ENCODE peak calls at places on chromosomes 16 and 17, in nine cellular contexts. One of them, this sample, is unnamed.
A peak's percentile ranks its signal among the peaks of the same experiment; 100 is the strongest.

GRCh38 chr17:80682372-80682771 is 137.7 kb downstream of the RPTOR start:
- DNase-seq in PC-9: no peak
- DNase-seq in GM12864: no peak
- DNase-seq in ovary: no peak
- DNase-seq in OCI-LY7: no peak
- DNase-seq in fibroblast of the aortic adventitia: no peak
- DNase-seq in epithelial cell of proximal tubule: no peak
- DNase-seq in thyroid gland: no peak
- DNase-seq in epithelial cell of esophagus: peak; percentile 10
- DNase-seq in this sample: no peak

GRCh38 chr16:15653227-15653626 is 3.2 kb downstream of the NDE1 start:
- DNase-seq in PC-9: no peak
- DNase-seq in GM12864: no peak
- DNase-seq in ovary: no peak
- DNase-seq in OCI-LY7: no peak
- DNase-seq in fibroblast of the aortic adventitia: peak; percentile 89
- DNase-seq in epithelial cell of proximal tubule: no peak
- DNase-seq in thyroid gland: no peak
- DNase-seq in epithelial cell of esophagus: peak; percentile 94
- DNase-seq in this sample: peak; percentile 76

GRCh38 chr17:48905987-48906515 is 2.2 kb upstream of the UBE2Z start:
- DNase-seq in PC-9: no peak
- DNase-seq in GM12864: no peak
- DNase-seq in ovary: no peak
- DNase-seq in OCI-LY7: no peak
- DNase-seq in fibroblast of the aortic adventitia: peak; percentile 65
- DNase-seq in epithelial cell of proximal tubule: no peak
- DNase-seq in thyroid gland: peak; percentile 59
- DNase-seq in epithelial cell of esophagus: no peak
- DNase-seq in this sample: no peak

GRCh38 chr17:29720471-29720990 is 97.8 kb upstream of the CORO6 start:
- DNase-seq in PC-9: no peak
- DNase-seq in GM12864: no peak
- DNase-seq in ovary: no peak
- DNase-seq in OCI-LY7: no peak
- DNase-seq in fibroblast of the aortic adventitia: no peak
- DNase-seq in epithelial cell of proximal tubule: no peak
- DNase-seq in thyroid gland: no peak
- DNase-seq in epithelial cell of esophagus: no peak
- DNase-seq in this sample: no peak

GRCh38 chr16:67481561-67482259 is 753 bp upstream of the ATP6V0D1 start:
- DNase-seq in PC-9: no peak
- DNase-seq in GM12864: no peak
- DNase-seq in ovary: peak; percentile 71
- DNase-seq in OCI-LY7: peak; percentile 72
- DNase-seq in fibroblast of the aortic adventitia: peak; percentile 67
- DNase-seq in epithelial cell of proximal tubule: no peak
- DNase-seq in thyroid gland: peak; percentile 64
- DNase-seq in epithelial cell of esophagus: no peak
- DNase-seq in this sample: peak; percentile 67

GRCh38 chr17:61380836-61381525 is 18.7 kb upstream of the TBX2 start:
- DNase-seq in PC-9: no peak
- DNase-seq in GM12864: no peak
- DNase-seq in ovary: no peak
- DNase-seq in OCI-LY7: no peak
- DNase-seq in fibroblast of the aortic adventitia: no peak
- DNase-seq in epithelial cell of proximal tubule: no peak
- DNase-seq in thyroid gland: no peak
- DNase-seq in epithelial cell of esophagus: no peak
- DNase-seq in this sample: no peak

GRCh38 chr17:81191116-81191515 is 25.1 kb upstream of the AATK start:
- DNase-seq in PC-9: no peak
- DNase-seq in GM12864: no peak
- DNase-seq in ovary: no peak
- DNase-seq in OCI-LY7: no peak
- DNase-seq in fibroblast of the aortic adventitia: no peak
- DNase-seq in epithelial cell of proximal tubule: no peak
- DNase-seq in thyroid gland: no peak
- DNase-seq in epithelial cell of esophagus: no peak
- DNase-seq in this sample: no peak

GRCh38 chr16:26952411-26952810 is 114.3 kb upstream of the C16orf82 start:
- DNase-seq in PC-9: no peak
- DNase-seq in GM12864: no peak
- DNase-seq in ovary: no peak
- DNase-seq in OCI-LY7: no peak
- DNase-seq in fibroblast of the aortic adventitia: no peak
- DNase-seq in epithelial cell of proximal tubule: no peak
- DNase-seq in thyroid gland: no peak
- DNase-seq in epithelial cell of esophagus: no peak
- DNase-seq in this sample: no peak

GRCh38 chr16:88634141-88634993 is 4.0 kb upstream of the IL17C start:
- DNase-seq in PC-9: no peak
- DNase-seq in GM12864: no peak
- DNase-seq in ovary: no peak
- DNase-seq in OCI-LY7: peak; percentile 76
- DNase-seq in fibroblast of the aortic adventitia: peak; percentile 23
- DNase-seq in epithelial cell of proximal tubule: no peak
- DNase-seq in thyroid gland: peak; percentile 58
- DNase-seq in epithelial cell of esophagus: peak; percentile 54
- DNase-seq in this sample: peak; percentile 46

GRCh38 chr17:59121901-59122480 is 15.3 kb upstream of the TRIM37 start:
- DNase-seq in PC-9: no peak
- DNase-seq in GM12864: no peak
- DNase-seq in ovary: no peak
- DNase-seq in OCI-LY7: no peak
- DNase-seq in fibroblast of the aortic adventitia: no peak
- DNase-seq in epithelial cell of proximal tubule: peak; percentile 54
- DNase-seq in thyroid gland: no peak
- DNase-seq in epithelial cell of esophagus: peak; percentile 59
- DNase-seq in this sample: no peak

GRCh38 chr17:80695979-80696378 is 151.3 kb downstream of the RPTOR start:
- DNase-seq in PC-9: no peak
- DNase-seq in GM12864: no peak
- DNase-seq in ovary: no peak
- DNase-seq in OCI-LY7: no peak
- DNase-seq in fibroblast of the aortic adventitia: no peak
- DNase-seq in epithelial cell of proximal tubule: no peak
- DNase-seq in thyroid gland: no peak
- DNase-seq in epithelial cell of esophagus: no peak
- DNase-seq in this sample: no peak

GRCh38 chr16:1731073-1731472 is 25.1 kb downstream of the MAPK8IP3 start:
- DNase-seq in PC-9: no peak
- DNase-seq in GM12864: no peak
- DNase-seq in ovary: no peak
- DNase-seq in OCI-LY7: no peak
- DNase-seq in fibroblast of the aortic adventitia: no peak
- DNase-seq in epithelial cell of proximal tubule: no peak
- DNase-seq in thyroid gland: no peak
- DNase-seq in epithelial cell of esophagus: no peak
- DNase-seq in this sample: no peak

GRCh38 chr16:200388-200787 is 20.1 kb downstream of the HBQ1 start:
- DNase-seq in PC-9: no peak
- DNase-seq in GM12864: no peak
- DNase-seq in ovary: no peak
- DNase-seq in OCI-LY7: no peak
- DNase-seq in fibroblast of the aortic adventitia: peak; percentile 58
- DNase-seq in epithelial cell of proximal tubule: peak; percentile 42
- DNase-seq in thyroid gland: no peak
- DNase-seq in epithelial cell of esophagus: peak; percentile 71
- DNase-seq in this sample: peak; percentile 54

DNA sequence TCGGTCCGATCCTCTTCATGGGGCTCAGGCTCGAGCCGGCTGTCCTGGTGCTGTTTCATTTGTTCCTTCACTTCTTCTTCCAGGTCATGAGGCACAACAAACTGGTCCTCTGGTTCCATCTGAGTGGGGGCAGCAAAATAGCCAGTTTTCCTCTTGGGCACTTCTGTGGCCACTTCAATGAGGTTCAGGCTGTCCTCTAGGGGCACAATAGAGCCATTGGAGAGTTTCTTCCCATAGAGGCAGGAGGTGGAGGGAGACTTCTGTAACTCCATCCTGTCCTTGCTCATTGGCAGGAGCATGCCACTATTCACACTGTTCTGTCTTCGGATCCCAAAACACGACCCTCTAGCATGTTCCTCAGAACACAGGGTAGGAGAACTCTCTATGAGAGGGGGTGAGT is 22.9 kb downstream of the MARVELD3 start:
- DNase-seq in PC-9: no peak
- DNase-seq in GM12864: no peak
- DNase-seq in ovary: no peak
- DNase-seq in OCI-LY7: peak; percentile 5
- DNase-seq in fibroblast of the aortic adventitia: no peak
- DNase-seq in epithelial cell of proximal tubule: no peak
- DNase-seq in thyroid gland: no peak
- DNase-seq in epithelial cell of esophagus: no peak
- DNase-seq in this sample: no peak
- H3K4me3 ChIP-seq in PC-9: no peak overlapping the region
- H3K4me3 ChIP-seq in GM12864: no peak overlapping the region
- H3K4me3 ChIP-seq in ovary: no peak overlapping the region
- H3K4me3 ChIP-seq in OCI-LY7: no peak overlapping the region
- H3K4me3 ChIP-seq in fibroblast of the aortic adventitia: no peak overlapping the region
- H3K4me3 ChIP-seq in epithelial cell of proximal tubule: no peak overlapping the region
- H3K4me3 ChIP-seq in thyroid gland: no peak overlapping the region
- H3K4me3 ChIP-seq in epithelial cell of esophagus: no peak overlapping the region
- H3K4me3 ChIP-seq in this sample: no peak overlapping the region

GRCh38 chr17:3892095-3892998 is 506 bp downstream of the CAMKK1 start:
- DNase-seq in PC-9: peak; percentile 71
- DNase-seq in GM12864: no peak
- DNase-seq in ovary: peak; percentile 86
- DNase-seq in OCI-LY7: peak; percentile 27
- DNase-seq in fibroblast of the aortic adventitia: peak; percentile 68
- DNase-seq in epithelial cell of proximal tubule: no peak
- DNase-seq in thyroid gland: peak; percentile 93
- DNase-seq in epithelial cell of esophagus: peak; percentile 39
- DNase-seq in this sample: peak; percentile 76
- TF ChIP-seq CTCF in PC-9: no peak
- TF ChIP-seq CTCF in GM12864: no peak
- TF ChIP-seq CTCF in ovary: no peak
- TF ChIP-seq CTCF in OCI-LY7: peak; percentile 35
- TF ChIP-seq CTCF in fibroblast of the aortic adventitia: no peak
- TF ChIP-seq CTCF in epithelial cell of proximal tubule: no peak
- TF ChIP-seq CTCF in thyroid gland: no peak
- TF ChIP-seq CTCF in epithelial cell of esophagus: no peak
- TF ChIP-seq CTCF in this sample: no peak

DNA sequence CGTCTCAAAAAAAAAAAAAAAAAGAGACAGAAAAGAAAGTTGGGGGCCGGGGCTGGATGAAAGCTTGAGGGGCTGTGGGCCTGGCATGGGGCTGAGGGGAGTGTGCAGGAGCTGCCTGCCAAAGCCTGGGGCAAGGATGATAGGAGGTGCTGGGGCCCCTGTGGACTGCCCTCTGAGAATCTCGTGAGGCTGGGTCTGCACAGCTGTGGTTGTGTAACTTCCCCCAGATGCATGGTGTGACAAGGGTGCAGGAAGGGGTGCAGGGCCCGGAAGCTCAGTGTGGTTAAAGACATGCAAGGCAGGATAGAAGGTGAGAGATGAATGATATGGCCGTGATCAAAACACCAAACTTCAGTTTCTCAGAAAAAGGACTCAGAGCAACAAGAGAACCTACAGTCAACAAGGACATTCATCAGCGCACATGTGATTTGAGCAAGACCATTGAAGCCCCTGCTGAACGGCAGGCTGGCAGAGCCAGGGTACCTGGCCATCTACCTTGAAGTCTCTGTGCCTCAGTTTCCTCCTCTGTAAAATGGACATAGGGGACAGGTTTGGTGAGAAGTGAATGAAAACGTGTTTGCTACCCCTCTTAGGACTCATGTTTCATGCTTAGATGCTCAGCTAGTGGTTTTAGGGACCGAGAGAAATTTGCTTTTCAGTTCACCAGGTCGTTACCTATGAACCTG is 9.6 kb downstream of the IL32 start:
- DNase-seq in PC-9: no peak
- DNase-seq in GM12864: peak; percentile 62
- DNase-seq in ovary: no peak
- DNase-seq in OCI-LY7: peak; percentile 83
- DNase-seq in fibroblast of the aortic adventitia: no peak
- DNase-seq in epithelial cell of proximal tubule: no peak
- DNase-seq in thyroid gland: no peak
- DNase-seq in epithelial cell of esophagus: no peak
- DNase-seq in this sample: no peak
- H3K4me3 ChIP-seq in PC-9: no peak overlapping the region
- H3K4me3 ChIP-seq in GM12864: no peak overlapping the region
- H3K4me3 ChIP-seq in ovary: no peak overlapping the region
- H3K4me3 ChIP-seq in OCI-LY7: peak overlapping the region; percentile 29
- H3K4me3 ChIP-seq in fibroblast of the aortic adventitia: no peak overlapping the region
- H3K4me3 ChIP-seq in epithelial cell of proximal tubule: no peak overlapping the region
- H3K4me3 ChIP-seq in thyroid gland: no peak overlapping the region
- H3K4me3 ChIP-seq in epithelial cell of esophagus: no peak overlapping the region
- H3K4me3 ChIP-seq in this sample: no peak overlapping the region

GRCh38 chr17:57585341-57586098 is 159.6 kb downstream of the CCDC182 start:
- DNase-seq in PC-9: no peak
- DNase-seq in GM12864: no peak
- DNase-seq in ovary: no peak
- DNase-seq in OCI-LY7: no peak
- DNase-seq in fibroblast of the aortic adventitia: no peak
- DNase-seq in epithelial cell of proximal tubule: no peak
- DNase-seq in thyroid gland: no peak
- DNase-seq in epithelial cell of esophagus: no peak
- DNase-seq in this sample: no peak

GRCh38 chr17:57586099-57586702 is 158.9 kb downstream of the CCDC182 start:
- DNase-seq in PC-9: no peak
- DNase-seq in GM12864: no peak
- DNase-seq in ovary: no peak
- DNase-seq in OCI-LY7: no peak
- DNase-seq in fibroblast of the aortic adventitia: no peak
- DNase-seq in epithelial cell of proximal tubule: no peak
- DNase-seq in thyroid gland: no peak
- DNase-seq in epithelial cell of esophagus: no peak
- DNase-seq in this sample: no peak

GRCh38 chr17:57587201-57587870 is 157.8 kb downstream of the CCDC182 start:
- DNase-seq in PC-9: no peak
- DNase-seq in GM12864: no peak
- DNase-seq in ovary: no peak
- DNase-seq in OCI-LY7: no peak
- DNase-seq in fibroblast of the aortic adventitia: no peak
- DNase-seq in epithelial cell of proximal tubule: no peak
- DNase-seq in thyroid gland: no peak
- DNase-seq in epithelial cell of esophagus: no peak
- DNase-seq in this sample: no peak

GRCh38 chr17:57582881-57583756 is 162.0 kb downstream of the CCDC182 start:
- DNase-seq in PC-9: peak; percentile 62
- DNase-seq in GM12864: no peak
- DNase-seq in ovary: no peak
- DNase-seq in OCI-LY7: no peak
- DNase-seq in fibroblast of the aortic adventitia: no peak
- DNase-seq in epithelial cell of proximal tubule: no peak
- DNase-seq in thyroid gland: no peak
- DNase-seq in epithelial cell of esophagus: peak; percentile 18
- DNase-seq in this sample: no peak

DNA sequence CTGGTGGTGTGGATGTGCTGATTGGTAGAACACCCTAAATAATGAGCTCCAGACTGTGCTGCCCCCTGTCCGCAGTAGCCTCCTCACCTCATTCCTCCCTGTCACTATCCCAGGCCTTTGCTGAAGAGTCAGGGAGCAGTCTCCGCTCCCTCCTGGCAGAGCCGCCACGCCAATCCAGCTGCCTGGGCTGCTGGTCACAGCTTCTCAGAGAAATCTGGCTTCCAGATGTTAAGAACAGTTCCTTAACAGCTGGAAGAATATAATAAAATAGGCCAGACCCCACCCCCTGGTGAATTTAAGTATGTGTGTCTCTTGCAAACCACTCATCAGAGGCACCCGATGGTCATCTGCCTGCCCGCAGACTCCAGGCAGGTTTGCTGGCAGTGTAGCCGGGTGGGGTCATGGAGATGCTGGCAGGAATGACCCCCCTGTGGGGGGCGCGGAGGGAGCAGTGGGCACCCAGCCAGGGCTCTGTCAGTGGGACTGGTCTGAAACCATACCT is 161.0 kb downstream of the CCDC182 start:
- DNase-seq in PC-9: no peak
- DNase-seq in GM12864: no peak
- DNase-seq in ovary: no peak
- DNase-seq in OCI-LY7: no peak
- DNase-seq in fibroblast of the aortic adventitia: no peak
- DNase-seq in epithelial cell of proximal tubule: no peak
- DNase-seq in thyroid gland: no peak
- DNase-seq in epithelial cell of esophagus: no peak
- DNase-seq in this sample: no peak
- TF ChIP-seq CTCF in PC-9: no peak
- TF ChIP-seq CTCF in GM12864: no peak
- TF ChIP-seq CTCF in ovary: no peak
- TF ChIP-seq CTCF in OCI-LY7: no peak
- TF ChIP-seq CTCF in fibroblast of the aortic adventitia: no peak
- TF ChIP-seq CTCF in epithelial cell of proximal tubule: no peak
- TF ChIP-seq CTCF in thyroid gland: no peak
- TF ChIP-seq CTCF in epithelial cell of esophagus: no peak
- TF ChIP-seq CTCF in this sample: no peak

This sample was measured in fibroblast of pulmonary artery.